ENCODE peak calls at places on chromosomes 2 and 18, in four cellular contexts. Y, R, S and P are unnamed samples.

GRCh38 chr2:186716899-186717811 is 23.3 kb downstream of the FAM171B start:
- DNase-seq in Y (no peak), R (no peak), S (no peak), P (no peak)

GRCh38 chr2:46926863-46927262 is 11.3 kb upstream of the MCFD2 start:
- DNase-seq in Y (no peak), R (no peak), S (no peak), P (no peak)

GRCh38 chr18:78713064-78713463 is 266.6 kb upstream of the SALL3 start:
- DNase-seq in Y (no peak), R (peak), S (no peak), P (peak)

GRCh38 chr2:56754627-56755026 is 570.8 kb downstream of the CCDC85A start:
- DNase-seq in Y (no peak), R (no peak), S (no peak), P (no peak)

GRCh38 chr2:218577482-218578220 is 9.0 kb downstream of the CNOT9 start:
- DNase-seq in Y (no peak), R (no peak), S (no peak), P (no peak)

GRCh38 chr2:102251849-102252203 is 59.5 kb upstream of the IL1RL1 start:
- DNase-seq in Y (no peak), R (no peak), S (no peak), P (no peak)

GRCh38 chr2:74131901-74132300 is 15.8 kb downstream of the BOLA3 start:
- DNase-seq in Y (no peak), R (peak), S (no peak), P (no peak)

GRCh38 chr2:178403671-178404379 is 47.1 kb downstream of the PRKRA start:
- DNase-seq in Y (no peak), R (no peak), S (no peak), P (no peak)

GRCh38 chr2:198045227-198045626 is 240.8 kb downstream of the PLCL1 start:
- DNase-seq in Y (no peak), R (no peak), S (no peak), P (no peak)

GRCh38 chr2:226782092-226782713 is 17.4 kb downstream of the IRS1 start:
- DNase-seq in Y (no peak), R (no peak), S (no peak), P (no peak)

GRCh38 chr2:63594622-63595021 is 5.9 kb downstream of the MDH1 start:
- DNase-seq in Y (no peak), R (peak), S (no peak), P (peak)

GRCh38 chr2:206173147-206173546 is 13.5 kb downstream of the EEF1B2 start:
- DNase-seq in Y (no peak), R (no peak), S (no peak), P (no peak)

GRCh38 chr2:237156131-237156856 is 70.6 kb downstream of the COPS8 start:
- DNase-seq in Y (peak), R (no peak), S (peak), P (peak)

GRCh38 chr2:74221091-74221490 is 22.7 kb downstream of the MTHFD2 start:
- DNase-seq in Y (no peak), R (no peak), S (no peak), P (no peak)